ENCODE peak calls at places on chromosomes 16 and 17, in five cellular contexts. A, Z, L, E and O are unnamed samples.

GRCh38 chr17:42775534-42776098 is 2.4 kb downstream of the VPS25 start:
- DNase-seq in A (no peak), Z (no peak), L (no peak), E (no peak), O (peak)

GRCh38 chr17:16987830-16988601 is 16.1 kb upstream of the TNFRSF13B start:
- DNase-seq in A (peak), Z (no peak), L (no peak), E (peak), O (peak)

GRCh38 chr16:87506423-87507350 is 13.9 kb upstream of the ZCCHC14 start:
- DNase-seq in A (no peak), Z (no peak), L (no peak), E (peak), O (no peak)

GRCh38 chr16:89407282-89407924 is 83.0 kb downstream of the ANKRD11 start:
- DNase-seq in A (no peak), Z (no peak), L (no peak), E (peak), O (no peak)

GRCh38 chr16:6483634-6484033 is 849.0 kb upstream of the RBFOX1 start:
- DNase-seq in A (no peak), Z (no peak), L (no peak), E (no peak), O (no peak)

GRCh38 chr17:73910216-73910615 is 266.0 kb upstream of the SDK2 start:
- DNase-seq in A (no peak), Z (no peak), L (no peak), E (no peak), O (no peak)

GRCh38 chr16:89187337-89188063 is 12.8 kb downstream of the SLC22A31 start:
- DNase-seq in A (peak), Z (no peak), L (no peak), E (no peak), O (peak)

GRCh38 chr17:71071837-71072236 is 902.5 kb downstream of the KCNJ2 start:
- DNase-seq in A (no peak), Z (no peak), L (no peak), E (no peak), O (peak)

GRCh38 chr17:42458497-42459255 is at the start of gene ATP6V0A1:
- DNase-seq in A (peak), Z (peak), L (peak), E (peak), O (peak)

GRCh38 chr17:81868674-81869220 is 2.4 kb downstream of the ARHGDIA start:
- DNase-seq in A (no peak), Z (no peak), L (no peak), E (no peak), O (peak)